ENCODE peak calls at places on chromosomes 2 and 18, in four cellular contexts. One of them, this sample, is unnamed. For H3K27me3, the result is how much of the 10 kb centered on the place peaks cover.

GRCh38 chr2:121944072-121944829 is 188.8 kb downstream of the TSN start:
- DNase-seq in bronchial epithelial cell: peak
- DNase-seq in BE2C: no peak
- DNase-seq in AG04450: no peak
- DNase-seq in this sample: no peak

GRCh38 chr18:1840878-1841277 is 730.4 kb downstream of the METTL4 start:
- DNase-seq in bronchial epithelial cell: no peak
- DNase-seq in BE2C: no peak
- DNase-seq in AG04450: no peak
- DNase-seq in this sample: no peak

GRCh38 chr18:7946724-7947377 is 379.7 kb downstream of the PTPRM start:
- DNase-seq in bronchial epithelial cell: peak
- DNase-seq in BE2C: no peak
- DNase-seq in AG04450: peak
- DNase-seq in this sample: no peak

GRCh38 chr2:168639501-168639900 is 162.9 kb upstream of the NOSTRIN start:
- DNase-seq in bronchial epithelial cell: peak
- DNase-seq in BE2C: peak
- DNase-seq in AG04450: peak
- DNase-seq in this sample: peak

GRCh38 chr2:181072486-181072885 is 92.1 kb downstream of the UBE2E3 start:
- DNase-seq in bronchial epithelial cell: peak
- DNase-seq in BE2C: no peak
- DNase-seq in AG04450: no peak
- DNase-seq in this sample: no peak

GRCh38 chr18:3816601-3817363 is 366.8 kb downstream of the TGIF1 start:
- DNase-seq in bronchial epithelial cell: peak
- DNase-seq in BE2C: no peak
- DNase-seq in AG04450: peak
- DNase-seq in this sample: no peak

GRCh38 chr18:28132084-28132483 is 44.8 kb downstream of the CDH2 start:
- DNase-seq in bronchial epithelial cell: no peak
- DNase-seq in BE2C: peak
- DNase-seq in AG04450: no peak
- DNase-seq in this sample: no peak

GRCh38 chr2:85470850-85471800 is 52.6 kb downstream of the SH2D6 start:
- DNase-seq in bronchial epithelial cell: peak
- DNase-seq in BE2C: peak
- DNase-seq in AG04450: no peak
- DNase-seq in this sample: no peak

GRCh38 chr2:111135910-111136297 is 15.2 kb downstream of the BCL2L11 start:
- DNase-seq in bronchial epithelial cell: no peak
- DNase-seq in BE2C: peak
- DNase-seq in AG04450: no peak
- DNase-seq in this sample: peak

GRCh38 chr2:159298967-159299366 is 12.5 kb upstream of the WDSUB1 start:
- DNase-seq in bronchial epithelial cell: no peak
- DNase-seq in BE2C: no peak
- DNase-seq in AG04450: no peak
- DNase-seq in this sample: no peak

GRCh38 chr2:241817126-241817820 is 8.3 kb downstream of the NEU4 start:
- DNase-seq in bronchial epithelial cell: no peak
- DNase-seq in BE2C: no peak
- DNase-seq in AG04450: no peak
- DNase-seq in this sample: no peak

GRCh38 chr18:59681051-59681450 is 16.2 kb downstream of the CCBE1 start:
- DNase-seq in bronchial epithelial cell: no peak
- DNase-seq in BE2C: no peak
- DNase-seq in AG04450: no peak
- DNase-seq in this sample: no peak

GRCh38 chr2:28477087-28477486 is 18.8 kb upstream of the PLB1 start:
- DNase-seq in bronchial epithelial cell: no peak
- DNase-seq in BE2C: no peak
- DNase-seq in AG04450: no peak
- DNase-seq in this sample: no peak

GRCh38 chr2:38095996-38096861 is 20.3 kb upstream of the CYP1B1 start:
- DNase-seq in bronchial epithelial cell: peak
- DNase-seq in BE2C: no peak
- DNase-seq in AG04450: no peak
- DNase-seq in this sample: peak

GRCh38 chr2:85750509-85751299 is 3.1 kb upstream of the ATOH8 start:
- DNase-seq in bronchial epithelial cell: peak
- DNase-seq in BE2C: peak
- DNase-seq in AG04450: no peak
- DNase-seq in this sample: peak

GRCh38 chr2:241248897-241249296 is 60.4 kb downstream of the ANO7 start:
- DNase-seq in bronchial epithelial cell: no peak
- DNase-seq in BE2C: no peak
- DNase-seq in AG04450: no peak
- DNase-seq in this sample: no peak

GRCh38 chr2:159053186-159054031 is 85.0 kb downstream of the TANC1 start:
- DNase-seq in bronchial epithelial cell: no peak
- DNase-seq in BE2C: peak
- DNase-seq in AG04450: peak
- DNase-seq in this sample: no peak

GRCh38 chr2:228446732-228447131 is 265.2 kb upstream of the SPHKAP start:
- DNase-seq in bronchial epithelial cell: no peak
- DNase-seq in BE2C: no peak
- DNase-seq in AG04450: no peak
- DNase-seq in this sample: no peak

GRCh38 chr2:18209934-18210639 is 331.6 kb downstream of the KCNS3 start:
- DNase-seq in bronchial epithelial cell: peak
- DNase-seq in BE2C: no peak
- DNase-seq in AG04450: peak
- DNase-seq in this sample: no peak

GRCh38 chr2:104750061-104750460 is 103.9 kb upstream of the POU3F3 start:
- DNase-seq in bronchial epithelial cell: no peak
- DNase-seq in BE2C: no peak
- DNase-seq in AG04450: no peak
- DNase-seq in this sample: no peak

GRCh38 chr18:28690836-28691835 is 514.2 kb upstream of the CDH2 start:
- DNase-seq in bronchial epithelial cell: peak
- DNase-seq in BE2C: no peak
- DNase-seq in AG04450: no peak
- DNase-seq in this sample: no peak

GRCh38 chr2:70519453-70519852 is 34.2 kb downstream of the TGFA start:
- DNase-seq in bronchial epithelial cell: peak
- DNase-seq in BE2C: no peak
- DNase-seq in AG04450: no peak
- DNase-seq in this sample: no peak

GRCh38 chr18:70221911-70222278 is 16.4 kb upstream of the RTTN start:
- DNase-seq in bronchial epithelial cell: no peak
- DNase-seq in BE2C: no peak
- DNase-seq in AG04450: no peak
- DNase-seq in this sample: no peak

GRCh38 chr2:163043201-163043600 is 204.6 kb upstream of the KCNH7 start:
- DNase-seq in bronchial epithelial cell: no peak
- DNase-seq in BE2C: no peak
- DNase-seq in AG04450: no peak
- DNase-seq in this sample: no peak

GRCh38 chr2:235506291-235506996 is 12.6 kb downstream of the AGAP1 start:
- DNase-seq in bronchial epithelial cell: no peak
- DNase-seq in BE2C: no peak
- DNase-seq in AG04450: no peak
- DNase-seq in this sample: no peak

GRCh38 chr2:223494987-223495386 is 107.2 kb downstream of the SCG2 start:
- DNase-seq in bronchial epithelial cell: no peak
- DNase-seq in BE2C: no peak
- DNase-seq in AG04450: no peak
- DNase-seq in this sample: no peak

GRCh38 chr2:239432174-239432573 is 31.4 kb upstream of the HDAC4 start:
- DNase-seq in bronchial epithelial cell: no peak
- DNase-seq in BE2C: no peak
- DNase-seq in AG04450: no peak
- DNase-seq in this sample: no peak

GRCh38 chr18:68267583-68267982 is 447.3 kb downstream of the TMX3 start:
- DNase-seq in bronchial epithelial cell: peak
- DNase-seq in BE2C: no peak
- DNase-seq in AG04450: peak
- DNase-seq in this sample: no peak

GRCh38 chr2:242052421-242052820 is 182.9 kb downstream of the RTP5 start:
- DNase-seq in bronchial epithelial cell: no peak
- DNase-seq in BE2C: no peak
- DNase-seq in AG04450: no peak
- DNase-seq in this sample: no peak

GRCh38 chr2:12202301-12202700 is 455.9 kb downstream of the LPIN1 start:
- DNase-seq in bronchial epithelial cell: no peak
- DNase-seq in BE2C: no peak
- DNase-seq in AG04450: peak
- DNase-seq in this sample: no peak

GRCh38 chr2:144523606-144524131 is 3.8 kb upstream of the ZEB2 start:
- DNase-seq in bronchial epithelial cell: no peak
- DNase-seq in BE2C: no peak
- DNase-seq in AG04450: no peak
- DNase-seq in this sample: no peak

GRCh38 chr2:159118115-159118858 is 149.8 kb downstream of the TANC1 start:
- DNase-seq in bronchial epithelial cell: peak
- DNase-seq in BE2C: peak
- DNase-seq in AG04450: peak
- DNase-seq in this sample: peak

GRCh38 chr18:61833978-61834377 is 58.8 kb downstream of the RNF152 start:
- DNase-seq in bronchial epithelial cell: no peak
- DNase-seq in BE2C: no peak
- DNase-seq in AG04450: no peak
- DNase-seq in this sample: no peak

GRCh38 chr18:10558967-10559298 is 33.1 kb downstream of the NAPG start:
- DNase-seq in bronchial epithelial cell: no peak
- DNase-seq in BE2C: no peak
- DNase-seq in AG04450: no peak
- DNase-seq in this sample: no peak

GRCh38 chr2:99653433-99653832 is 163.6 kb upstream of the REV1 start:
- DNase-seq in bronchial epithelial cell: no peak
- DNase-seq in BE2C: no peak
- DNase-seq in AG04450: no peak
- DNase-seq in this sample: no peak
- H3K27me3 ChIP-seq in bronchial epithelial cell: under half
- H3K27me3 ChIP-seq in BE2C: under half
- H3K27me3 ChIP-seq in AG04450: under half
- H3K27me3 ChIP-seq in this sample: under half

DNA sequence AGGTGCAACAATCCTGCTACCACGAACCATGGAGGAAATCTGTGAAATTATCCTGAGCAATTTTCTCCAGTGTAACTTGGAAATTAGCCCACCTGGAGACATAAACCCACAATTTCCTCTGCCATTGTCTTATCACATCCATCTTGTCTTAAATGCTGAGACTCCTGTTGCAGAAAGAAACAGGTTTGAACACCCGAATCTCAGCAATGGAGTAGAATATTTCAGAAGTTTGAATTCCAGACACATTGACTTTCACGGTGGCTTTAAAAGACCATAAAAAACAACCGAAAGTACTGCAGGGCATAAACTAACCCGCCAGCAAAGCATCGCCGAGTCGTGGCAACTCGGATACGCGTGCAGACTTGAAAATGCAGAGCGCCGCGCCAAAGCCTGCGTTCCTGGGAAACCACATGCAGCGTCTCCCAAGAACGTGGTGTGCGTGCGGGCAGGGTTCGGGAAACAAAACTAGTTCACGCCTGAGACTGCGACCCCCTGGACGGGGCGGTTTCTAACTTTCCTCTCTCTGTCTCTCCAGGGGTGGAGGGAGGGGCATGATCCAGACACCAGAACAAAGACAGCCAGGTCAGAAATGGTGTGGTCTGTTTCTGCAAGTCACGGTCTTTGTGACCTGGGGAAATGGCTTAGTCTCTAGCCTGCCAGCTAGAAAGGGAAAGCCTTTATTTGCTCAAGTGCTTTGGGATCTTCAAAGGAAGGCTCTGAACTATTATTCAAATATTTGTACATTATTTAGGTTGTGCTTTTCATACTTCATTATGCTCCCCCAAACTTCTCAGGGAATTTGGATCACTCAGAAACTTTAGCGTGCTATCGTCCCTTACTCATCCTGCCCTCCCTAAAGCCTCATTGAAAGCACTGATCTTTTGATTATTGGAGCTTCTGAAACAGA is 26.9 kb upstream of the KCTD1 start:
- DNase-seq in bronchial epithelial cell: peak
- DNase-seq in BE2C: peak
- DNase-seq in AG04450: no peak
- DNase-seq in this sample: peak
- H3K27me3 ChIP-seq in bronchial epithelial cell: under half
- H3K27me3 ChIP-seq in BE2C: under half
- H3K27me3 ChIP-seq in AG04450: under half
- H3K27me3 ChIP-seq in this sample: under half

DNA sequence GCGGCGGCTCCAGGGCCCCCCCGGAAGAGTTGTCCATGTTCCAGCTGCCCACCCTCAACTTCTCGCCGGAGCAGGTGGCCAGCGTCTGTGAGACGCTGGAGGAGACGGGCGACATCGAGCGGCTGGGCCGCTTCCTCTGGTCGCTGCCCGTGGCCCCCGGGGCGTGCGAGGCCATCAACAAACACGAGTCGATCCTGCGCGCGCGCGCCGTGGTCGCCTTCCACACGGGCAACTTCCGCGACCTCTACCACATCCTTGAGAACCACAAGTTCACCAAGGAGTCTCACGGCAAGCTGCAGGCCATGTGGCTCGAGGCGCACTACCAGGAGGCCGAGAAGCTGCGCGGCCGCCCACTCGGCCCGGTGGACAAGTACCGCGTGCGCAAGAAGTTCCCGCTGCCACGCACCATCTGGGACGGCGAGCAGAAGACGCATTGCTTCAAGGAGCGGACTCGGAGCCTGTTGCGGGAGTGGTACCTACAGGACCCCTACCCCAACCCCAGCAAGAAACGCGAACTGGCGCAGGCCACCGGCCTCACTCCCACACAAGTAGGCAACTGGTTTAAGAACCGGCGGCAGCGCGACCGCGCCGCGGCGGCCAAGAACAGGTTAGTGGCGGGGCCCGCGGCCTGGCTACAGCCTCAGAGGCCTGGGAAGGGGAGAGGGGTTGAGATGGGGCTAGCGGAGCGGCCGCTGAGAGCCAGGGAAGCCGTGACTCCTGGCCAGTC is 965 bp downstream of the SIX3 start:
- DNase-seq in bronchial epithelial cell: no peak
- DNase-seq in BE2C: peak
- DNase-seq in AG04450: no peak
- DNase-seq in this sample: no peak
- H3K27me3 ChIP-seq in bronchial epithelial cell: half or more
- H3K27me3 ChIP-seq in BE2C: under half
- H3K27me3 ChIP-seq in AG04450: half or more
- H3K27me3 ChIP-seq in this sample: half or more

GRCh38 chr18:57431512-57432080 is 3.6 kb upstream of the ONECUT2 start:
- DNase-seq in bronchial epithelial cell: no peak
- DNase-seq in BE2C: no peak
- DNase-seq in AG04450: no peak
- DNase-seq in this sample: no peak
- H3K27me3 ChIP-seq in bronchial epithelial cell: half or more
- H3K27me3 ChIP-seq in BE2C: half or more
- H3K27me3 ChIP-seq in AG04450: half or more
- H3K27me3 ChIP-seq in this sample: half or more